ENCODE peak calls at places on chromosomes 11 and 22, in eight cellular contexts. One of them, this sample, is unnamed.

GRCh38 chr11:57410287-57410686 is 16.6 kb downstream of the SLC43A3 start:
- DNase-seq in Calu3: no peak
- DNase-seq in CD4-positive, alpha-beta T cell: no peak
- DNase-seq in fibroblast of mammary gland: peak; percentile 92
- DNase-seq in heart left ventricle: no peak
- DNase-seq in nephron progenitor cell: no peak
- DNase-seq in stimulated activated CD8-positive, alpha-beta memory T cell treated with anti-CD3 and anti-CD28 coated beads, Interleukin-15, amount 100 ng/mL, for 4 hours: no peak
- DNase-seq in H4: peak; percentile 23
- DNase-seq in this sample: no peak

GRCh38 chr11:89119426-89119825 is 53.6 kb upstream of the GRM5 start:
- DNase-seq in stimulated activated CD8-positive, alpha-beta memory T cell treated with anti-CD3 and anti-CD28 coated beads, Interleukin-15, amount 100 ng/mL, for 4 hours: no peak
- DNase-seq in Calu3: no peak
- DNase-seq in H4: no peak
- DNase-seq in fibroblast of mammary gland: no peak
- DNase-seq in heart left ventricle: no peak
- DNase-seq in nephron progenitor cell: no peak
- DNase-seq in CD4-positive, alpha-beta T cell: no peak
- DNase-seq in this sample: no peak

GRCh38 chr22:20972933-20973577 is 6.0 kb downstream of the AIFM3 start:
- DNase-seq in stimulated activated CD8-positive, alpha-beta memory T cell treated with anti-CD3 and anti-CD28 coated beads, Interleukin-15, amount 100 ng/mL, for 4 hours: no peak
- DNase-seq in fibroblast of mammary gland: no peak
- DNase-seq in H4: no peak
- DNase-seq in nephron progenitor cell: no peak
- DNase-seq in heart left ventricle: no peak
- DNase-seq in CD4-positive, alpha-beta T cell: no peak
- DNase-seq in Calu3: no peak
- DNase-seq in this sample: no peak

GRCh38 chr11:132874638-132875037 is 657.7 kb downstream of the OPCML start:
- DNase-seq in CD4-positive, alpha-beta T cell: no peak
- DNase-seq in fibroblast of mammary gland: no peak
- DNase-seq in nephron progenitor cell: no peak
- DNase-seq in heart left ventricle: no peak
- DNase-seq in stimulated activated CD8-positive, alpha-beta memory T cell treated with anti-CD3 and anti-CD28 coated beads, Interleukin-15, amount 100 ng/mL, for 4 hours: no peak
- DNase-seq in H4: peak; percentile 95
- DNase-seq in Calu3: no peak
- DNase-seq in this sample: no peak

GRCh38 chr11:75100314-75100713 is 3.6 kb upstream of the OR2AT4 start:
- DNase-seq in H4: peak; percentile 37
- DNase-seq in fibroblast of mammary gland: peak; percentile 77
- DNase-seq in CD4-positive, alpha-beta T cell: no peak
- DNase-seq in nephron progenitor cell: no peak
- DNase-seq in Calu3: no peak
- DNase-seq in stimulated activated CD8-positive, alpha-beta memory T cell treated with anti-CD3 and anti-CD28 coated beads, Interleukin-15, amount 100 ng/mL, for 4 hours: no peak
- DNase-seq in heart left ventricle: no peak
- DNase-seq in this sample: no peak

GRCh38 chr22:47002692-47003091 is 240.2 kb downstream of the TBC1D22A start:
- DNase-seq in Calu3: no peak
- DNase-seq in heart left ventricle: no peak
- DNase-seq in stimulated activated CD8-positive, alpha-beta memory T cell treated with anti-CD3 and anti-CD28 coated beads, Interleukin-15, amount 100 ng/mL, for 4 hours: no peak
- DNase-seq in nephron progenitor cell: no peak
- DNase-seq in H4: no peak
- DNase-seq in CD4-positive, alpha-beta T cell: no peak
- DNase-seq in fibroblast of mammary gland: no peak
- DNase-seq in this sample: peak; percentile 13

GRCh38 chr22:50481440-50482106 is at the start of gene ADM2:
- DNase-seq in CD4-positive, alpha-beta T cell: peak; percentile 45
- DNase-seq in heart left ventricle: peak; percentile 48
- DNase-seq in Calu3: peak; percentile 72
- DNase-seq in fibroblast of mammary gland: no peak
- DNase-seq in H4: no peak
- DNase-seq in stimulated activated CD8-positive, alpha-beta memory T cell treated with anti-CD3 and anti-CD28 coated beads, Interleukin-15, amount 100 ng/mL, for 4 hours: no peak
- DNase-seq in nephron progenitor cell: peak; percentile 80
- DNase-seq in this sample: no peak

GRCh38 chr11:77249427-77249826 is 52.1 kb downstream of the GDPD4 start:
- DNase-seq in H4: no peak
- DNase-seq in CD4-positive, alpha-beta T cell: no peak
- DNase-seq in heart left ventricle: no peak
- DNase-seq in Calu3: no peak
- DNase-seq in stimulated activated CD8-positive, alpha-beta memory T cell treated with anti-CD3 and anti-CD28 coated beads, Interleukin-15, amount 100 ng/mL, for 4 hours: no peak
- DNase-seq in fibroblast of mammary gland: peak; percentile 41
- DNase-seq in nephron progenitor cell: no peak
- DNase-seq in this sample: no peak

GRCh38 chr11:28632338-28632737 is 524.1 kb downstream of the METTL15 start:
- DNase-seq in heart left ventricle: no peak
- DNase-seq in fibroblast of mammary gland: peak; percentile 2
- DNase-seq in Calu3: no peak
- DNase-seq in nephron progenitor cell: no peak
- DNase-seq in CD4-positive, alpha-beta T cell: no peak
- DNase-seq in stimulated activated CD8-positive, alpha-beta memory T cell treated with anti-CD3 and anti-CD28 coated beads, Interleukin-15, amount 100 ng/mL, for 4 hours: no peak
- DNase-seq in H4: no peak
- DNase-seq in this sample: no peak

GRCh38 chr11:68743539-68743938 is 7.8 kb downstream of the TESMIN start:
- DNase-seq in Calu3: no peak
- DNase-seq in fibroblast of mammary gland: no peak
- DNase-seq in H4: no peak
- DNase-seq in CD4-positive, alpha-beta T cell: no peak
- DNase-seq in heart left ventricle: no peak
- DNase-seq in nephron progenitor cell: no peak
- DNase-seq in stimulated activated CD8-positive, alpha-beta memory T cell treated with anti-CD3 and anti-CD28 coated beads, Interleukin-15, amount 100 ng/mL, for 4 hours: no peak
- DNase-seq in this sample: no peak

GRCh38 chr11:58719406-58720117 is 12.2 kb downstream of the GLYAT start:
- DNase-seq in fibroblast of mammary gland: no peak
- DNase-seq in Calu3: no peak
- DNase-seq in heart left ventricle: no peak
- DNase-seq in CD4-positive, alpha-beta T cell: no peak
- DNase-seq in nephron progenitor cell: no peak
- DNase-seq in H4: no peak
- DNase-seq in stimulated activated CD8-positive, alpha-beta memory T cell treated with anti-CD3 and anti-CD28 coated beads, Interleukin-15, amount 100 ng/mL, for 4 hours: no peak
- DNase-seq in this sample: no peak

GRCh38 chr22:32204856-32205722 is at the start of gene RFPL2:
- DNase-seq in Calu3: peak; percentile 81
- DNase-seq in fibroblast of mammary gland: no peak
- DNase-seq in H4: peak; percentile 55
- DNase-seq in CD4-positive, alpha-beta T cell: no peak
- DNase-seq in nephron progenitor cell: peak; percentile 79
- DNase-seq in heart left ventricle: no peak
- DNase-seq in stimulated activated CD8-positive, alpha-beta memory T cell treated with anti-CD3 and anti-CD28 coated beads, Interleukin-15, amount 100 ng/mL, for 4 hours: no peak
- DNase-seq in this sample: peak; percentile 51

GRCh38 chr11:78138281-78138680 is 1.1 kb downstream of the ALG8 start:
- DNase-seq in heart left ventricle: no peak
- DNase-seq in Calu3: no peak
- DNase-seq in stimulated activated CD8-positive, alpha-beta memory T cell treated with anti-CD3 and anti-CD28 coated beads, Interleukin-15, amount 100 ng/mL, for 4 hours: no peak
- DNase-seq in CD4-positive, alpha-beta T cell: no peak
- DNase-seq in fibroblast of mammary gland: no peak
- DNase-seq in nephron progenitor cell: no peak
- DNase-seq in H4: no peak
- DNase-seq in this sample: no peak

GRCh38 chr22:22210889-22211833 is 33.4 kb upstream of the VPREB1 start:
- DNase-seq in heart left ventricle: no peak
- DNase-seq in nephron progenitor cell: no peak
- DNase-seq in fibroblast of mammary gland: no peak
- DNase-seq in stimulated activated CD8-positive, alpha-beta memory T cell treated with anti-CD3 and anti-CD28 coated beads, Interleukin-15, amount 100 ng/mL, for 4 hours: no peak
- DNase-seq in Calu3: no peak
- DNase-seq in CD4-positive, alpha-beta T cell: no peak
- DNase-seq in H4: no peak
- DNase-seq in this sample: no peak

GRCh38 chr11:111870522-111870886 is 877 bp downstream of the ALG9 start:
- DNase-seq in CD4-positive, alpha-beta T cell: no peak
- DNase-seq in stimulated activated CD8-positive, alpha-beta memory T cell treated with anti-CD3 and anti-CD28 coated beads, Interleukin-15, amount 100 ng/mL, for 4 hours: no peak
- DNase-seq in fibroblast of mammary gland: no peak
- DNase-seq in heart left ventricle: no peak
- DNase-seq in H4: no peak
- DNase-seq in nephron progenitor cell: no peak
- DNase-seq in Calu3: no peak
- DNase-seq in this sample: no peak

GRCh38 chr11:75406338-75406777 is 7.0 kb downstream of the RPS3 start:
- DNase-seq in stimulated activated CD8-positive, alpha-beta memory T cell treated with anti-CD3 and anti-CD28 coated beads, Interleukin-15, amount 100 ng/mL, for 4 hours: no peak
- DNase-seq in H4: no peak
- DNase-seq in fibroblast of mammary gland: peak; percentile 70
- DNase-seq in heart left ventricle: no peak
- DNase-seq in CD4-positive, alpha-beta T cell: no peak
- DNase-seq in Calu3: no peak
- DNase-seq in nephron progenitor cell: no peak
- DNase-seq in this sample: no peak

GRCh38 chr11:1233351-1234053 is 10.6 kb downstream of the MUC5B start:
- DNase-seq in Calu3: peak; percentile 54
- DNase-seq in nephron progenitor cell: peak; percentile 4
- DNase-seq in CD4-positive, alpha-beta T cell: no peak
- DNase-seq in H4: no peak
- DNase-seq in stimulated activated CD8-positive, alpha-beta memory T cell treated with anti-CD3 and anti-CD28 coated beads, Interleukin-15, amount 100 ng/mL, for 4 hours: no peak
- DNase-seq in heart left ventricle: no peak
- DNase-seq in fibroblast of mammary gland: no peak
- DNase-seq in this sample: no peak

GRCh38 chr11:92969634-92970347 is at the start of gene MTNR1B:
- DNase-seq in Calu3: no peak
- DNase-seq in heart left ventricle: no peak
- DNase-seq in nephron progenitor cell: peak; percentile 45
- DNase-seq in fibroblast of mammary gland: no peak
- DNase-seq in stimulated activated CD8-positive, alpha-beta memory T cell treated with anti-CD3 and anti-CD28 coated beads, Interleukin-15, amount 100 ng/mL, for 4 hours: no peak
- DNase-seq in H4: no peak
- DNase-seq in CD4-positive, alpha-beta T cell: no peak
- DNase-seq in this sample: no peak

GRCh38 chr11:131923309-131923708 is 552.9 kb downstream of the NTM start:
- DNase-seq in Calu3: no peak
- DNase-seq in heart left ventricle: no peak
- DNase-seq in stimulated activated CD8-positive, alpha-beta memory T cell treated with anti-CD3 and anti-CD28 coated beads, Interleukin-15, amount 100 ng/mL, for 4 hours: no peak
- DNase-seq in H4: no peak
- DNase-seq in CD4-positive, alpha-beta T cell: no peak
- DNase-seq in nephron progenitor cell: no peak
- DNase-seq in fibroblast of mammary gland: no peak
- DNase-seq in this sample: no peak

GRCh38 chr11:122394326-122394725 is 261.2 kb upstream of the UBASH3B start:
- DNase-seq in CD4-positive, alpha-beta T cell: no peak
- DNase-seq in stimulated activated CD8-positive, alpha-beta memory T cell treated with anti-CD3 and anti-CD28 coated beads, Interleukin-15, amount 100 ng/mL, for 4 hours: no peak
- DNase-seq in fibroblast of mammary gland: no peak
- DNase-seq in Calu3: no peak
- DNase-seq in heart left ventricle: no peak
- DNase-seq in nephron progenitor cell: peak; percentile 6
- DNase-seq in H4: no peak
- DNase-seq in this sample: no peak

GRCh38 chr11:131300304-131300703 is 70.1 kb upstream of the NTM start:
- DNase-seq in nephron progenitor cell: no peak
- DNase-seq in stimulated activated CD8-positive, alpha-beta memory T cell treated with anti-CD3 and anti-CD28 coated beads, Interleukin-15, amount 100 ng/mL, for 4 hours: no peak
- DNase-seq in CD4-positive, alpha-beta T cell: no peak
- DNase-seq in fibroblast of mammary gland: no peak
- DNase-seq in heart left ventricle: no peak
- DNase-seq in Calu3: no peak
- DNase-seq in H4: no peak
- DNase-seq in this sample: no peak

GRCh38 chr11:94196363-94196762 is 67.7 kb downstream of the PANX1 start:
- DNase-seq in stimulated activated CD8-positive, alpha-beta memory T cell treated with anti-CD3 and anti-CD28 coated beads, Interleukin-15, amount 100 ng/mL, for 4 hours: no peak
- DNase-seq in CD4-positive, alpha-beta T cell: no peak
- DNase-seq in Calu3: peak; percentile 9
- DNase-seq in fibroblast of mammary gland: peak; percentile 44
- DNase-seq in nephron progenitor cell: no peak
- DNase-seq in H4: no peak
- DNase-seq in heart left ventricle: no peak
- DNase-seq in this sample: no peak

GRCh38 chr11:116851631-116852030 is 14.2 kb upstream of the APOA1 start:
- DNase-seq in stimulated activated CD8-positive, alpha-beta memory T cell treated with anti-CD3 and anti-CD28 coated beads, Interleukin-15, amount 100 ng/mL, for 4 hours: peak; percentile 14
- DNase-seq in Calu3: no peak
- DNase-seq in heart left ventricle: no peak
- DNase-seq in fibroblast of mammary gland: peak; percentile 23
- DNase-seq in CD4-positive, alpha-beta T cell: peak; percentile 23
- DNase-seq in nephron progenitor cell: no peak
- DNase-seq in H4: no peak
- DNase-seq in this sample: no peak

GRCh38 chr22:39388261-39389011 is 11.1 kb upstream of the TAB1 start:
- DNase-seq in fibroblast of mammary gland: peak; percentile 76
- DNase-seq in nephron progenitor cell: peak; percentile 97
- DNase-seq in Calu3: peak; percentile 84
- DNase-seq in stimulated activated CD8-positive, alpha-beta memory T cell treated with anti-CD3 and anti-CD28 coated beads, Interleukin-15, amount 100 ng/mL, for 4 hours: peak; percentile 38
- DNase-seq in H4: no peak
- DNase-seq in CD4-positive, alpha-beta T cell: peak; percentile 73
- DNase-seq in heart left ventricle: peak; percentile 84
- DNase-seq in this sample: peak; percentile 91

GRCh38 chr11:121655481-121656332 is 202.9 kb upstream of the SORL1-AS1 start:
- DNase-seq in heart left ventricle: peak; percentile 91
- DNase-seq in H4: peak; percentile 90
- DNase-seq in CD4-positive, alpha-beta T cell: peak; percentile 41
- DNase-seq in fibroblast of mammary gland: peak; percentile 99
- DNase-seq in stimulated activated CD8-positive, alpha-beta memory T cell treated with anti-CD3 and anti-CD28 coated beads, Interleukin-15, amount 100 ng/mL, for 4 hours: peak; percentile 34
- DNase-seq in nephron progenitor cell: peak; percentile 87
- DNase-seq in Calu3: peak; percentile 81
- DNase-seq in this sample: peak; percentile 91

GRCh38 chr11:120151536-120151935 is 13.6 kb upstream of the TRIM29 start:
- DNase-seq in H4: no peak
- DNase-seq in heart left ventricle: no peak
- DNase-seq in fibroblast of mammary gland: no peak
- DNase-seq in Calu3: no peak
- DNase-seq in stimulated activated CD8-positive, alpha-beta memory T cell treated with anti-CD3 and anti-CD28 coated beads, Interleukin-15, amount 100 ng/mL, for 4 hours: no peak
- DNase-seq in nephron progenitor cell: no peak
- DNase-seq in CD4-positive, alpha-beta T cell: no peak
- DNase-seq in this sample: no peak

GRCh38 chr22:40345801-40346177 is 511 bp upstream of the ADSL start:
- DNase-seq in stimulated activated CD8-positive, alpha-beta memory T cell treated with anti-CD3 and anti-CD28 coated beads, Interleukin-15, amount 100 ng/mL, for 4 hours: peak; percentile 37
- DNase-seq in H4: peak; percentile 24
- DNase-seq in nephron progenitor cell: peak; percentile 46
- DNase-seq in CD4-positive, alpha-beta T cell: peak; percentile 33
- DNase-seq in heart left ventricle: peak; percentile 24
- DNase-seq in fibroblast of mammary gland: peak; percentile 37
- DNase-seq in Calu3: no peak
- DNase-seq in this sample: no peak

GRCh38 chr11:113176971-113177370 is 137.4 kb upstream of the TTC12 start:
- DNase-seq in stimulated activated CD8-positive, alpha-beta memory T cell treated with anti-CD3 and anti-CD28 coated beads, Interleukin-15, amount 100 ng/mL, for 4 hours: no peak
- DNase-seq in fibroblast of mammary gland: peak; percentile 67
- DNase-seq in CD4-positive, alpha-beta T cell: no peak
- DNase-seq in Calu3: no peak
- DNase-seq in nephron progenitor cell: no peak
- DNase-seq in H4: peak; percentile 96
- DNase-seq in heart left ventricle: no peak
- DNase-seq in this sample: no peak

This sample was measured in testis.